ENCODE peak calls at places on chromosome 1, in four cellular contexts. I is HCT116, M is K562, K is HepG2. F is an unnamed sample.

GRCh38 chr1:28926629-28927441 is 12.5 kb downstream of the EPB41 start:
- DNase-seq in I (no peak), M (peak), K (peak), F (no peak)

GRCh38 chr1:158019177-158019868 is 25.9 kb downstream of the KIRREL1 start:
- DNase-seq in M (no peak), K (peak), I (peak), F (peak)

GRCh38 chr1:182032251-182032650 is 29.3 kb downstream of the ZNF648 start:
- DNase-seq in K (no peak), M (no peak), I (no peak), F (no peak)

GRCh38 chr1:23422313-23422877 is 2.2 kb downstream of the TCEA3 start:
- DNase-seq in K (no peak), I (no peak), M (peak), F (no peak)

GRCh38 chr1:167365360-167365759 is 144.7 kb downstream of the POU2F1 start:
- DNase-seq in I (no peak), M (no peak), K (no peak), F (no peak)

GRCh38 chr1:158016651-158017335 is 23.3 kb downstream of the KIRREL1 start:
- DNase-seq in M (no peak), I (no peak), K (no peak), F (no peak)

GRCh38 chr1:157369808-157370521 is 182.3 kb downstream of the FCRL5 start:
- DNase-seq in I (peak), K (peak), M (peak), F (peak)

GRCh38 chr1:241225741-241226140 is 131.3 kb downstream of the RGS7 start:
- DNase-seq in M (no peak), K (no peak), I (no peak), F (no peak)

GRCh38 chr1:2957329-2957728 is 63.9 kb upstream of the ACTRT2 start:
- DNase-seq in K (no peak), M (no peak), I (no peak), F (no peak)

GRCh38 chr1:169207825-169208520 is 101.5 kb downstream of the ATP1B1 start:
- DNase-seq in K (no peak), M (no peak), I (no peak), F (no peak)

GRCh38 chr1:30360281-30360680 is 363.1 kb downstream of the MATN1 start:
- DNase-seq in I (no peak), M (no peak), K (no peak), F (no peak)

GRCh38 chr1:172581273-172581672 is 48.3 kb downstream of the SUCO start:
- DNase-seq in K (no peak), I (no peak), M (no peak), F (no peak)

GRCh38 chr1:153393926-153394325 is 3.1 kb upstream of the S100A8 start:
- DNase-seq in M (no peak), K (no peak), I (no peak), F (no peak)

GRCh38 chr1:183505338-183506089 is 33.2 kb downstream of the SMG7 start:
- DNase-seq in M (peak), K (no peak), I (no peak), F (no peak)

GRCh38 chr1:50300303-50300702 is 122.9 kb downstream of the DMRTA2 start:
- DNase-seq in M (no peak), K (no peak), I (no peak), F (no peak)

GRCh38 chr1:233520510-233521191 is 93.3 kb upstream of the KCNK1 start:
- DNase-seq in K (no peak), M (no peak), I (peak), F (no peak)

GRCh38 chr1:41645062-41645461 is 160.6 kb upstream of the EDN2 start:
- DNase-seq in I (no peak), M (no peak), K (no peak), F (no peak)

GRCh38 chr1:155504207-155504606 is 58.4 kb downstream of the ASH1L start:
- DNase-seq in M (no peak), I (peak), K (peak), F (peak)

GRCh38 chr1:84090447-84091244 is 53.4 kb upstream of the PRKACB start:
- DNase-seq in I (peak), K (no peak), M (no peak), F (peak)

GRCh38 chr1:77063118-77063517 is 156.1 kb downstream of the PIGK start:
- DNase-seq in M (no peak), K (no peak), I (no peak), F (no peak)

GRCh38 chr1:208988811-208989222 is 594.7 kb upstream of the CAMK1G start:
- DNase-seq in M (no peak), I (no peak), K (no peak), F (no peak)

GRCh38 chr1:43525995-43526394 is 4.7 kb upstream of the PTPRF start:
- DNase-seq in M (no peak), K (no peak), I (peak), F (peak)

GRCh38 chr1:201123866-201124265 is 3.1 kb downstream of the ASCL5 start:
- DNase-seq in M (no peak), K (no peak), I (no peak), F (no peak)

GRCh38 chr1:1779691-1780597 is 1.7 kb upstream of the NADK start:
- DNase-seq in I (no peak), M (peak), K (no peak), F (no peak)

GRCh38 chr1:228216371-228217320 is 8.8 kb downstream of the OBSCN start:
- DNase-seq in M (no peak), K (no peak), I (no peak), F (no peak)

GRCh38 chr1:148263906-148264255 is 111.8 kb upstream of the NBPF11 start:
- DNase-seq in K (no peak), I (no peak), M (no peak), F (no peak)

GRCh38 chr1:5244631-5245285 is 590.3 kb downstream of the AJAP1 start:
- DNase-seq in K (no peak), M (no peak), I (no peak), F (no peak)

GRCh38 chr1:228691926-228692325 is 43.4 kb upstream of the RHOU start:
- DNase-seq in M (no peak), K (peak), I (peak), F (peak)

GRCh38 chr1:181113061-181113695 is 24.7 kb downstream of the IER5 start:
- DNase-seq in K (peak), I (peak), M (peak), F (no peak)

GRCh38 chr1:156115514-156116374 is 1.2 kb downstream of the LMNA start:
- DNase-seq in I (no peak), M (peak), K (peak), F (no peak)

GRCh38 chr1:6509603-6510291 is 18.3 kb upstream of the PLEKHG5 start:
- DNase-seq in I (no peak), M (no peak), K (no peak), F (no peak)
- TF ChIP-seq POLR2AphosphoS5 in I (no peak), M (no peak), K (no peak), F (no peak)

GRCh38 chr1:199064971-199065370 is 426.1 kb downstream of the PTPRC start:
- DNase-seq in I (no peak), M (no peak), K (no peak), F (no peak)
- TF ChIP-seq TCF7L2 in I (no peak), M (no peak), K (no peak), F (no peak)

DNA sequence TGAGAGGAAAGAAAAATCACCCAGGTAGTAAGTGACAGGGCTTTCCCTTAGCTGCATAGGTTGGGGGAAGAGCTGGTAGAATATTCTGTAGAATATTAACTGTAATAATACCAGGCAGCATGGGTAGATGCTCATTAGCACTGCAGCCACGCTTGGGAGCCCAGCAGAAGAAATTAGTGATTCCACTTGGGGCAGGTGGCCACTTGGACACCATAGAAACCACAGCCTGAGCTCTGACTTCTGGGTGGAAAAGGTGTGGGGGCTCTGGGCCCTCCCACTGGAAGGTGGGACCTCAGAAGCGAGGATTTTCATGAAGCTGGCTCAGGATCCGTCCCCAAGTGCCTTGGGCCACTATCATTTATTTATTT is 75.4 kb upstream of the GADD45A start:
- DNase-seq in K (no peak), M (no peak), I (no peak), F (no peak)
- TF ChIP-seq POLR2AphosphoS5 in K (no peak), M (no peak), I (no peak), F (no peak)

GRCh38 chr1:58883037-58883887 is 99.4 kb upstream of the JUN start:
- DNase-seq in M (peak), I (peak), K (peak), F (peak)

GRCh38 chr1:58883888-58884482 is 100.1 kb upstream of the JUN start:
- DNase-seq in M (peak), K (no peak), I (no peak), F (no peak)

GRCh38 chr1:58886611-58887010 is 102.8 kb upstream of the JUN start:
- DNase-seq in I (no peak), K (no peak), M (no peak), F (no peak)

GRCh38 chr1:58885998-58886397 is 102.2 kb upstream of the JUN start:
- DNase-seq in K (no peak), M (no peak), I (no peak), F (no peak)

GRCh38 chr1:58884706-58885661 is 101.1 kb upstream of the JUN start:
- DNase-seq in M (no peak), I (no peak), K (peak), F (no peak)
- TF ChIP-seq TCF7L2 in M (no peak), I (peak), K (peak), F (peak)

DNA sequence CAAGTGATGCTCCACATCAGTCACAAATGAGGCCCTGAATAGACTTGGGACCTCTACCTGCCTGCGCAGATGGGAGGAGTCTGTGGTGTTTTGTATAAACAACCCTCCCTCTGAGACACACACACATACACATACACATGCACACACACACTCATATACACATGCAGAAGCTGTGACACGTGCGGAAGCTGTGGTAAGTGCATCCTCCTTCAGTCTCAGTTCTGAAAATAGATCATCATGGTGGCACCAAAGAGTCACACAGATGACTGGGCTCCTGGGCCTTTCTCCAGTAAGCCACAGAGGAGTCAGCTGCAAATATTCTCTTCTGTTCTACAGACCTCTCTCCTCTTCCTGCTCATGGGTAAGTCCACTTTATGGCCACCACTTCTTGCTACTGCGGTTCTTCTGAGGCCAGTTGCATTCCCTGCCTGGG is at the start of gene LY9:
- DNase-seq in M (no peak), K (no peak), I (no peak), F (no peak)
- TF ChIP-seq POLR2AphosphoS5 in M (no peak), K (no peak), I (no peak), F (no peak)

GRCh38 chr1:15304708-15305326 is 57.8 kb downstream of the FHAD1 start:
- DNase-seq in K (peak), M (peak), I (peak), F (peak)
- TF ChIP-seq TCF7L2 in K (no peak), M (no peak), I (no peak), F (no peak)

DNA sequence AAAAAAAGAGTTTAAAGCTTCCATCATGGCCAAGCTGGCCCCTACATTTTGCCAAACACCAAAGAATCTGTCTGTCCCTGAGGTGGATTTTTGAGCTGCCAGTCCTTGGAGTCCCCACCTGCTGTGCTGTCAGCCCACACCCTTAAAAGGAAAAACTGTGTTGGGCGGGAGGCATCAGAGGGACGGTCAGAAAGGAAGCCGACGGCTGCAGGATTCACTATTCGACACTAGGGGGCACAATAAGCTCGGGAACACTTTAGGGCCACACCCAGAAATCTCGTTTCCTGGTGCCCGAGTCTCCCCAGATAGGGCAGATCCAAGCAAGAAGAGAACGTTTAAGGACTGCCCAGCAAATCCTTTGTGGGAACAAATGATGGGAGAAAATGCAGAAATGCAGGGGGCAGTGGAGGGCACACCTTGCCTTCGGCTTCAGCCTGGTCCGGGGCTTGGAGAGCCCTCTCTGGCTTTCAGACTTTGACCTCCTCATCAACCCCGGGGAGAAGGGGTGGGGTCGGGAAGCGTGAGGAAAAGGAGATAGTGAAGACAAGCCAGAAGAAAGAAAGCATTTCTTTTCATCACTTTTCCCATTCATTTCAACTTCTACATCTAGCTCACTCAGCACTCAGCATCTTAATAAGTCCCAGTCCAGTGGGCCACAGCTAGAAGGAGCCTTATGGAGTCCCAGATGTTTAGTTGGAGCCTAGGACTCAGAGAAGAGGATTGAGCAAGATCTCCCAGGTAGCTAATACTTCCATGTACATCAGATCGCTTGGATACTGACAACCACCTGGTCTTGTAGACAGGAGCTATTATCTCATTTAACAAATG is 5.0 kb upstream of the CTTNBP2NL start:
- DNase-seq in M (peak), I (peak), K (peak), F (peak)
- TF ChIP-seq POLR2AphosphoS5 in M (no peak), I (peak), K (no peak), F (peak)

GRCh38 chr1:116418091-116418830 is 45.2 kb downstream of the ATP1A1 start:
- DNase-seq in K (peak), I (peak), M (peak), F (peak)
- TF ChIP-seq TCF7L2 in K (no peak), I (peak), M (no peak), F (no peak)

GRCh38 chr1:31934706-31935629 is 3.2 kb downstream of the PTP4A2 start:
- DNase-seq in K (no peak), I (no peak), M (no peak), F (no peak)
- TF ChIP-seq POLR2AphosphoS5 in K (no peak), I (peak), M (peak), F (no peak)